ENCODE peak calls at places on chromosomes 12 and 14, in nine cellular contexts. N is progenitor cell of endocrine pancreas, J is PC-9, S is transverse colon, K is thoracic aorta, P is left ventricle myocardium inferior, Q is GM13976, B is GM12865, T is mucosa of descending colon. A is an unnamed sample.

GRCh38 chr14:100612879-100613455 is 25.8 kb upstream of the BEGAIN start:
- DNase-seq in K (no peak), T (no peak), P (no peak), B (no peak), J (no peak), N (no peak), S (peak), Q (no peak), A (no peak)

GRCh38 chr12:65756956-65757511 is 67.2 kb upstream of the HMGA2 start:
- DNase-seq in B (peak), T (no peak), N (no peak), S (no peak), K (no peak), J (no peak), Q (peak), P (no peak), A (no peak)

GRCh38 chr12:42342028-42342427 is 16.1 kb downstream of the PPHLN1 start:
- DNase-seq in J (no peak), Q (no peak), S (no peak), N (no peak), T (no peak), K (no peak), P (no peak), B (no peak), A (no peak)

GRCh38 chr14:61568572-61569011 is 126.7 kb upstream of the HIF1A start:
- DNase-seq in J (peak), P (peak), T (peak), S (peak), K (no peak), Q (peak), N (peak), B (peak), A (peak)

GRCh38 chr12:32559434-32559833 is 119.7 kb upstream of the DNM1L start:
- DNase-seq in S (no peak), P (no peak), K (no peak), T (no peak), J (no peak), N (no peak), Q (no peak), B (no peak), A (peak)

GRCh38 chr12:94405378-94406116 is 54.1 kb downstream of the CEP83 start:
- DNase-seq in K (no peak), P (no peak), T (no peak), Q (peak), B (peak), J (no peak), N (no peak), S (no peak), A (no peak)

GRCh38 chr14:54094765-54095164 is 138.1 kb upstream of the BMP4 start:
- DNase-seq in Q (no peak), J (no peak), K (no peak), S (no peak), N (no peak), B (no peak), T (no peak), P (no peak), A (no peak)

GRCh38 chr12:71792599-71792998 is 37.9 kb downstream of the RAB21 start:
- DNase-seq in Q (no peak), J (no peak), T (no peak), B (no peak), S (no peak), N (no peak), P (no peak), K (no peak), A (no peak)

GRCh38 chr12:100717733-100718067 is 76.9 kb upstream of the ANO4 start:
- DNase-seq in S (no peak), P (no peak), J (no peak), K (no peak), B (no peak), Q (no peak), N (no peak), T (no peak), A (no peak)

GRCh38 chr12:42124764-42125371 is 19.8 kb downstream of the GXYLT1 start:
- DNase-seq in T (no peak), Q (no peak), S (no peak), P (no peak), J (no peak), K (no peak), B (no peak), N (no peak), A (no peak)

GRCh38 chr14:91138511-91139359 is 24.9 kb downstream of the DGLUCY start:
- DNase-seq in N (no peak), Q (peak), J (no peak), S (peak), P (no peak), B (peak), K (no peak), T (peak), A (peak)

GRCh38 chr14:87255046-87255445 is 737.9 kb downstream of the GALC start:
- DNase-seq in Q (no peak), S (no peak), K (no peak), N (no peak), J (no peak), B (no peak), P (no peak), T (no peak), A (no peak)

GRCh38 chr12:19482551-19483109 is 43.3 kb downstream of the AEBP2 start:
- DNase-seq in J (no peak), S (no peak), Q (peak), K (no peak), B (peak), P (no peak), T (peak), N (no peak), A (peak)

GRCh38 chr12:14846042-14846587 is 2.8 kb upstream of the ART4 start:
- DNase-seq in J (no peak), S (no peak), N (no peak), T (no peak), B (no peak), P (no peak), Q (no peak), K (no peak), A (no peak)

GRCh38 chr14:77301103-77301502 is 19.6 kb downstream of the POMT2 start:
- DNase-seq in P (peak), S (peak), N (peak), Q (peak), B (peak), T (peak), K (peak), J (peak), A (peak)

GRCh38 chr14:55441286-55441685 is 870 bp upstream of the TBPL2 start:
- DNase-seq in T (no peak), B (no peak), J (no peak), N (no peak), K (no peak), Q (no peak), S (no peak), P (no peak), A (no peak)

GRCh38 chr14:76742961-76743360 is 18.3 kb upstream of the VASH1 start:
- DNase-seq in J (no peak), S (no peak), T (no peak), N (no peak), Q (no peak), P (no peak), K (no peak), B (peak), A (peak)

GRCh38 chr14:64506751-64507150 is 2.2 kb downstream of the ZBTB1 start:
- DNase-seq in B (peak), N (no peak), K (no peak), S (no peak), J (no peak), P (no peak), Q (no peak), T (no peak), A (no peak)

GRCh38 chr12:3252416-3252815 is 175.2 kb downstream of the TSPAN9 start:
- DNase-seq in N (no peak), S (peak), T (peak), J (no peak), K (peak), Q (no peak), P (peak), B (no peak), A (no peak)

GRCh38 chr12:124517260-124518050 is 50.0 kb downstream of the NCOR2 start:
- DNase-seq in K (peak), T (peak), Q (no peak), N (no peak), P (peak), J (peak), B (no peak), S (peak), A (peak)

GRCh38 chr14:104072586-104072985 is 12.9 kb upstream of the ASPG start:
- DNase-seq in T (no peak), N (no peak), P (no peak), S (no peak), K (no peak), Q (no peak), B (no peak), J (no peak), A (no peak)

GRCh38 chr12:1630827-1631591 is 2.0 kb downstream of the WNT5B start:
- DNase-seq in T (no peak), N (no peak), J (no peak), B (no peak), K (no peak), Q (no peak), S (no peak), P (no peak), A (no peak)

GRCh38 chr12:7935773-7936581 is at the start of gene SLC2A3:
- DNase-seq in B (peak), T (peak), N (no peak), K (no peak), P (peak), Q (peak), J (peak), S (peak), A (peak)

GRCh38 chr14:98489115-98489514 is 782.9 kb downstream of the BCL11B start:
- DNase-seq in Q (no peak), N (no peak), P (no peak), T (no peak), S (no peak), J (no peak), K (no peak), B (no peak), A (peak)
- TF ChIP-seq CTCF in Q (no peak), N (no peak), P (no peak), T (no peak), S (no peak), J (no peak), K (no peak), B (no peak), A (no peak)

GRCh38 chr14:93115920-93116675 is at the start of gene ITPK1:
- DNase-seq in Q (peak), B (peak), T (peak), N (peak), K (no peak), J (no peak), P (peak), S (peak), A (peak)
- TF ChIP-seq CTCF in Q (no peak), B (peak), T (peak), N (peak), K (peak), J (peak), P (peak), S (peak), A (peak)

DNA sequence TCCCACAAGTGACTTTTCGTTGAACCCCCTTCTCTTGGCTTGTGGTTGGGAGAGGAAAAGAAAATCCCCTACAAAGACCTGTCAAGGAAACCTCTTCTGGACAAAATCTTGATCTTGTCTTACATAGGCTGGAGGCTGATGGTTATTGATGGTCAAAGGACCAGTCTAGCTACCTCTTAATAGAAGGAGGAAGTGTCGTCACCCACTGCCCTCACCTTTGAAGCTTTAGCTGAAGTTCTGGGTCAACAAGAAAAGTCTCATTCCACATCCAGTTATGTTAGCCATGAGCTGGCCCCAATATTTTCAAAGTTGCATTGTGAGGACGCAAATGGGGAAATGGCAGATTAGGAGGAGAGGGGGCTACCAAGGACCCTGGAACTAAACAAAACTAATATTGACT is 6.2 kb upstream of the KSR2 start:
- DNase-seq in Q (no peak), J (no peak), P (no peak), N (no peak), K (no peak), S (no peak), B (no peak), T (no peak), A (no peak)
- TF ChIP-seq CTCF in Q (no peak), J (no peak), P (no peak), N (no peak), K (no peak), S (no peak), B (no peak), T (no peak), A (no peak)

GRCh38 chr12:27119797-27120196 is 37.4 kb upstream of the C12orf71 start:
- DNase-seq in K (no peak), N (no peak), B (no peak), P (no peak), S (no peak), Q (no peak), J (no peak), T (no peak), A (no peak)

DNA sequence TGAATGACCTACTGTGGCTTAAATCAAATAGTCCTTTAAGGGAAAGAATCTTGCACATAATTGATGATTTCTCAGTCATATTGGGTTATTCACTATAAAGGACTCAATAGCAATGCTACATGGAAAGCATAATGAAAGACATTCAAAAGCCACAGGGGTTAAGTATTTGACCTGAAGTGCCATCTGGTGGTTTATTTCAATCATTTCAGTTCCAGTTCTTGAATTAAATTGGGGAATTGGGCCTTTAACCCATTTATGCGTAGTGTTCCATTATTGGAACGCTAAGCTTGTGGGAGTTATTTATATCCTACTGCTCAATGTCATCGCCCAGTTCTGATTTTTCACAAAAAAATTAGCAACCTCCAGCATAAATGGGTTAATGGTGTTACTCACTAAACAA is 41.3 kb upstream of the C12orf71 start:
- DNase-seq in T (no peak), J (no peak), Q (peak), B (peak), N (no peak), S (no peak), K (no peak), P (no peak), A (peak)
- TF ChIP-seq CTCF in T (no peak), J (peak), Q (peak), B (peak), N (peak), S (peak), K (no peak), P (peak), A (peak)

GRCh38 chr12:29428630-29429029 is 47.7 kb upstream of the ERGIC2 start:
- DNase-seq in S (no peak), B (peak), N (no peak), K (no peak), Q (peak), P (no peak), T (no peak), J (peak), A (peak)

GRCh38 chr12:29425722-29426121 is 44.8 kb upstream of the ERGIC2 start:
- DNase-seq in T (no peak), K (no peak), Q (no peak), P (no peak), B (no peak), S (no peak), J (no peak), N (no peak), A (peak)

GRCh38 chr12:29429999-29430698 is 49.2 kb upstream of the ERGIC2 start:
- DNase-seq in T (no peak), B (no peak), S (no peak), K (no peak), Q (no peak), N (no peak), J (peak), P (no peak), A (peak)

GRCh38 chr12:29426516-29426915 is 45.5 kb upstream of the ERGIC2 start:
- DNase-seq in J (no peak), Q (no peak), N (no peak), P (no peak), B (no peak), S (no peak), K (no peak), T (no peak), A (no peak)

DNA sequence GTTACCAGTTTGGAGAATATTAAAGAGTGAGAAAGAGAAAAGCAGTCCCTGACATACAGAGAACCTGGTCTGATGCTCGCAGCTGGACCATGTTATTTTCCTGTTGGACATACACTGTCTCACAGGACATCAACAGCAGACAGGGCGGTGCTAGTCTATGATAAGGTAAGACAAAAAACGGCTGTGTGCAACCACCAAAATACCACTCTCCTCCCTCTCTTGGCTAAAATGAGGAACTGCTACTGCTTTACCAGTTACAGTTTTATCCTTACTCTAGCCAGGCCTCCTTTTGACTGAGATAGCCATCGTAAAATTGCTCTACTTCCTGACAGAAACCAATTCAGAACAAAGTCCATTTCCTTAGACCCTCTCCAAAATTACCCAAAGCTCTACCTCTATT is 47.0 kb upstream of the ERGIC2 start:
- DNase-seq in P (no peak), Q (peak), K (no peak), N (no peak), T (peak), B (peak), S (no peak), J (no peak), A (peak)
- TF ChIP-seq CTCF in P (peak), Q (peak), K (no peak), N (peak), T (no peak), B (peak), S (peak), J (no peak), A (peak)

DNA sequence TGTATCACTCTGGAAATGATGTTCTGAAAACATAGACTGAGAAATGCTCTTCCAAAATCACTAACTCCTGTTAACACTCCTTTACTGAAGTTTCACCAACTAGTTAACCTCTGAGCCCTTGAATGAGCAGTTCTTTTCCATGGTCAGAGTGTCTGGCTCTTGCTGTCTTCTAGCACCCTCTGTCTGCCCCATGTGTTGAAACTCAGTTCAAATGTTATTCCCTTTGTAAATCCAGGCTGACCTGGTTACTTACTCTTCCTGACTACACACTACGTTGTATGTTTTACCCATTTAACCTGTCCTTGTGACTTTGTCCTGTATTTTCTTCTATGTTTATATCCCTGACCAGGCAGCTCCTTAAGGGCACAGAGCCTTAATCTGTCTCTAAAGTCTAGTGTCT is 388.9 kb upstream of the RPL10L start:
- DNase-seq in S (no peak), Q (no peak), J (no peak), T (peak), N (no peak), B (no peak), P (no peak), K (no peak), A (peak)
- TF ChIP-seq CTCF in S (no peak), Q (no peak), J (no peak), T (no peak), N (peak), B (no peak), P (no peak), K (no peak), A (no peak)

GRCh38 chr12:121295746-121296617 is 527 bp downstream of the CAMKK2 start:
- DNase-seq in S (peak), T (peak), B (peak), J (no peak), K (no peak), N (peak), Q (peak), P (peak), A (peak)

GRCh38 chr12:121294151-121294889 is 2.2 kb downstream of the CAMKK2 start:
- DNase-seq in P (no peak), N (no peak), J (no peak), S (no peak), Q (no peak), T (no peak), B (no peak), K (no peak), A (no peak)

GRCh38 chr12:121295123-121295745 is 1.3 kb downstream of the CAMKK2 start:
- DNase-seq in P (no peak), B (peak), S (no peak), J (no peak), Q (no peak), K (no peak), T (no peak), N (no peak), A (peak)

GRCh38 chr12:121299662-121300061 is 3.2 kb upstream of the CAMKK2 start:
- DNase-seq in J (no peak), P (no peak), N (no peak), S (no peak), B (no peak), K (no peak), T (no peak), Q (no peak), A (no peak)

DNA sequence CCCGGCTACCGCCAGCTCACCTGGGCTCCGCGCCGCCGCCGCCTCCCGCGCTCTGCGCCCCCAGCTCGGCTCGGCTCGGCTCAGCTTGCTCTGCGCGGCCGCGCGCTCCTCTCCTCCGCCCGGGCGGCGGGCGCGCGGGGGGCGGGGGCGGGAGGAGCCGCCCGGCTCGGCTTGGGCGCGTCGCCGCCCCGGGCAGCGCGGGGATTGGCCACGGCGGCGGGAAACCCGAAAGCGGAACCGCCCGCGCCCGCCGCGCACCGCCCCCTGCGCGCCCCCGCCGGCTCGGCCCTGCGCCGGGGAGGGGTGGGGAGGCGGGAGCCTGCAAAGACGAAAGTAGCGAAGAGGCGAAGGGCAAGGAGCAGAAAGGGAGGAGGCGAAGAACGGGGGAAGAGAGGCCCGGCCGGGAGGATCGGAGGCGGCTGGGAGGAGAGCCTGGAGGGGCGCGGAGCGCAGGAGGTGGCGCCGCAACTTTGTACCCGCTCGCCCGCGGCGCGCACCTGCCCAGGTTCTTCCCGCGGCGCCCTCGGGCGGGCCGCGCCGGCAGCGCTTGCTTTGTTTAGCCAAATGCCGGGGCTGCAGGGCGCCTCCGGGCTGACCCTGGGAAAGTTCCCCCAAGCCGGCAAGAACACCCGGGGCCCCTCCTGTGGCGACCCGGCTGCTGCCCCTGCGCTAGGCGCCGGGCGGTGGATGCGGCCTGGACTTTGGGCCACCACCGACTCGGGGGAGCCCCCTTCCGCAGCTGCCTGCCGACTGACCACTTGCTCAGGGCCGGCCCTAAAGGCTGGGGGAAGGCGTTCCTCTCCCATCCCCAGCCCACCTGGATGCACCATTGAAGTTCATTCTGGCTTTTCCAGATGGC is at the start of gene CAMKK2:
- DNase-seq in P (peak), B (peak), S (peak), N (peak), T (peak), Q (peak), K (no peak), J (peak), A (peak)
- TF ChIP-seq CTCF in P (peak), B (peak), S (peak), N (peak), T (no peak), Q (peak), K (no peak), J (no peak), A (peak)

DNA sequence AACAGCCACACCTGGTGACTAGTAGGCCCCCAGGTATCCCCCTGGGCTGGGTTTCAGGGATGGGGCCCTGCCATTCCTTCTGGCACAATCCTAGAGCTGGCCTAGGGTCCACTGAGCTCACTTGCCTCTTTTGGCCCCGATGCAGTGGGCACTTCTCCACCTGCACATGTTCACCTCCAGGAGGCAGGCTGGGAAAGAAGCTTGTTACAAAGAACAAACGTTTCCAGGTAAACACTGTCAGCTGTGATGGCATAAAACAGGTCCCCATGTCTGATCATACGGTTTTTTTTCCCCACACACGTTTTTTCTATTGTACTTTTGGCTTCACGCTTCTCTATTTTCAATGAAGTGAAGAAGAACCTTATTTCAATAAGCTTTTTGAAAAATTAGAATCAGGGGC is 15.8 kb upstream of the HVCN1 start:
- DNase-seq in P (no peak), Q (no peak), N (peak), S (peak), T (peak), J (no peak), K (no peak), B (peak), A (peak)
- TF ChIP-seq CTCF in P (no peak), Q (peak), N (peak), S (peak), T (no peak), J (peak), K (no peak), B (peak), A (peak)

A was measured in MCF 10A.